ENCODE peak calls at places on chromosome X, in ten cellular contexts. W is stimulated activated CD8-positive, alpha-beta memory T cell treated with anti-CD3 and anti-CD28 coated beads, Interleukin-15, amount 100 ng/mL, for 4 hours; P is cardiac muscle cell; K is activated naive CD8-positive, alpha-beta T cell treated with anti-CD3 and anti-CD28 coated beads, Interleukin-2, amount 50 U/mL, for 24 hours; A is ovary; Z is NCI-H2029 treated with DMSO at 0.1 percent for 48 hours; M is effector memory CD4-positive, alpha-beta T cell; H is activated CD4-positive, alpha-beta T cell treated with anti-CD3 and anti-CD28 coated beads for 1 hour; L is kidney tubule cell; E is stimulated activated CD4-positive, alpha-beta T cell treated with anti-CD3 and anti-CD28 coated beads, Interleukin-15, amount 100 ng/mL, for 1 hour. G is an unnamed sample.

GRCh38 chrX:30283456-30284200 is 25.6 kb downstream of the NR0B1 start:
- DNase-seq in W (no peak), P (no peak), K (no peak), A (no peak), Z (no peak), M (no peak), H (no peak), L (peak), E (no peak), G (no peak)

GRCh38 chrX:100090931-100091330 is 319.1 kb downstream of the PCDH19 start:
- DNase-seq in W (no peak), P (no peak), K (no peak), A (no peak), Z (no peak), M (no peak), H (no peak), L (peak), E (no peak), G (no peak)

GRCh38 chrX:19683817-19684216 is 168.5 kb upstream of the MAP3K15 start:
- DNase-seq in W (no peak), P (no peak), K (peak), A (no peak), Z (no peak), M (peak), H (no peak), L (no peak), E (no peak), G (no peak)

GRCh38 chrX:31483336-31483735 is 411.5 kb upstream of the FTHL17 start:
- DNase-seq in W (no peak), P (no peak), K (no peak), A (no peak), Z (no peak), M (no peak), H (no peak), L (peak), E (no peak), G (no peak)

GRCh38 chrX:100648601-100649417 is 4.8 kb downstream of the SRPX2 start:
- DNase-seq in W (no peak), P (no peak), K (no peak), A (peak), Z (no peak), M (no peak), H (no peak), L (peak), E (no peak), G (no peak)

GRCh38 chrX:24225265-24225664 is 75.7 kb downstream of the ZFX start:
- DNase-seq in W (no peak), P (no peak), K (no peak), A (no peak), Z (no peak), M (no peak), H (no peak), L (no peak), E (no peak), G (no peak)

GRCh38 chrX:68995780-68996551 is 167.1 kb downstream of the EFNB1 start:
- DNase-seq in W (no peak), P (peak), K (no peak), A (peak), Z (no peak), M (no peak), H (no peak), L (peak), E (no peak), G (no peak)

GRCh38 chrX:115068896-115069295 is 51.5 kb upstream of the IL13RA2 start:
- DNase-seq in W (no peak), P (no peak), K (no peak), A (no peak), Z (no peak), M (no peak), H (no peak), L (no peak), E (no peak), G (no peak)

GRCh38 chrX:153791104-153791852 is 2.9 kb downstream of the IDH3G start:
- DNase-seq in W (no peak), P (no peak), K (no peak), A (no peak), Z (no peak), M (no peak), H (no peak), L (no peak), E (no peak), G (no peak)

GRCh38 chrX:122739770-122740169 is 444.3 kb upstream of the GRIA3 start:
- DNase-seq in W (no peak), P (no peak), K (no peak), A (no peak), Z (no peak), M (no peak), H (no peak), L (no peak), E (no peak), G (no peak)

GRCh38 chrX:134602410-134602809 is 55.9 kb downstream of the PLAC1 start:
- DNase-seq in W (no peak), P (no peak), K (no peak), A (no peak), Z (no peak), M (no peak), H (no peak), L (no peak), E (no peak), G (no peak)

GRCh38 chrX:94524867-94525266 is 850.9 kb downstream of the FAM133A start:
- DNase-seq in W (no peak), P (no peak), K (no peak), A (no peak), Z (no peak), M (no peak), H (no peak), L (no peak), E (no peak), G (no peak)

G was measured in GOT3.